ENCODE peak calls at places on chromosomes 12 and 14, in seven cellular contexts. One of them, this sample, is unnamed.

GRCh38 chr14:68675233-68675577 is 117.7 kb downstream of the ZFP36L1 start:
- DNase-seq in AG04450: no peak
- DNase-seq in cardiac muscle cell: no peak
- DNase-seq in Peyer's patch: no peak
- DNase-seq in esophagus squamous epithelium: no peak
- DNase-seq in mammary epithelial cell: peak
- DNase-seq in dorsolateral prefrontal cortex: no peak
- DNase-seq in this sample: no peak

GRCh38 chr14:93184391-93185332 is at the start of the genes LYSET and MOAP1:
- DNase-seq in cardiac muscle cell: peak
- DNase-seq in Peyer's patch: peak
- DNase-seq in AG04450: peak
- DNase-seq in esophagus squamous epithelium: peak
- DNase-seq in dorsolateral prefrontal cortex: peak
- DNase-seq in mammary epithelial cell: peak
- DNase-seq in this sample: peak

GRCh38 chr14:99148861-99149610 is 123.0 kb downstream of the BCL11B start:
- DNase-seq in AG04450: no peak
- DNase-seq in mammary epithelial cell: no peak
- DNase-seq in esophagus squamous epithelium: no peak
- DNase-seq in Peyer's patch: no peak
- DNase-seq in cardiac muscle cell: no peak
- DNase-seq in dorsolateral prefrontal cortex: no peak
- DNase-seq in this sample: no peak

GRCh38 chr14:34489324-34489723 is 27.3 kb upstream of the SPTSSA start:
- DNase-seq in dorsolateral prefrontal cortex: no peak
- DNase-seq in cardiac muscle cell: no peak
- DNase-seq in AG04450: no peak
- DNase-seq in Peyer's patch: no peak
- DNase-seq in esophagus squamous epithelium: no peak
- DNase-seq in mammary epithelial cell: peak
- DNase-seq in this sample: no peak

GRCh38 chr12:58564721-58565120 is 355.6 kb downstream of the LRIG3 start:
- DNase-seq in esophagus squamous epithelium: no peak
- DNase-seq in dorsolateral prefrontal cortex: no peak
- DNase-seq in mammary epithelial cell: no peak
- DNase-seq in AG04450: peak
- DNase-seq in cardiac muscle cell: no peak
- DNase-seq in Peyer's patch: no peak
- DNase-seq in this sample: peak

GRCh38 chr14:80390911-80391310 is 179.6 kb upstream of the DIO2 start:
- DNase-seq in dorsolateral prefrontal cortex: no peak
- DNase-seq in mammary epithelial cell: peak
- DNase-seq in esophagus squamous epithelium: no peak
- DNase-seq in cardiac muscle cell: no peak
- DNase-seq in AG04450: no peak
- DNase-seq in Peyer's patch: no peak
- DNase-seq in this sample: peak

GRCh38 chr12:118377891-118378470 is 1.6 kb downstream of the SUDS3 start:
- DNase-seq in Peyer's patch: peak
- DNase-seq in mammary epithelial cell: peak
- DNase-seq in dorsolateral prefrontal cortex: peak
- DNase-seq in AG04450: no peak
- DNase-seq in esophagus squamous epithelium: no peak
- DNase-seq in cardiac muscle cell: peak
- DNase-seq in this sample: peak

GRCh38 chr14:32252030-32252670 is 49.1 kb upstream of the RNU6-8 start:
- DNase-seq in dorsolateral prefrontal cortex: peak
- DNase-seq in Peyer's patch: no peak
- DNase-seq in cardiac muscle cell: peak
- DNase-seq in AG04450: peak
- DNase-seq in mammary epithelial cell: peak
- DNase-seq in esophagus squamous epithelium: no peak
- DNase-seq in this sample: peak

GRCh38 chr14:23327947-23328744 is 6.9 kb downstream of the PABPN1 start:
- DNase-seq in dorsolateral prefrontal cortex: peak
- DNase-seq in cardiac muscle cell: peak
- DNase-seq in AG04450: peak
- DNase-seq in Peyer's patch: no peak
- DNase-seq in mammary epithelial cell: peak
- DNase-seq in esophagus squamous epithelium: no peak
- DNase-seq in this sample: peak

GRCh38 chr14:31357279-31357678 is 63.1 kb downstream of the HEATR5A start:
- DNase-seq in AG04450: no peak
- DNase-seq in mammary epithelial cell: no peak
- DNase-seq in cardiac muscle cell: no peak
- DNase-seq in esophagus squamous epithelium: no peak
- DNase-seq in Peyer's patch: no peak
- DNase-seq in dorsolateral prefrontal cortex: no peak
- DNase-seq in this sample: no peak

GRCh38 chr14:65958664-65959562 is 527.3 kb upstream of the CCDC196 start:
- DNase-seq in mammary epithelial cell: no peak
- DNase-seq in cardiac muscle cell: peak
- DNase-seq in AG04450: no peak
- DNase-seq in dorsolateral prefrontal cortex: no peak
- DNase-seq in Peyer's patch: no peak
- DNase-seq in esophagus squamous epithelium: no peak
- DNase-seq in this sample: no peak

GRCh38 chr12:67193705-67194104 is 75.5 kb upstream of the CAND1 start:
- DNase-seq in mammary epithelial cell: peak
- DNase-seq in cardiac muscle cell: peak
- DNase-seq in dorsolateral prefrontal cortex: no peak
- DNase-seq in AG04450: no peak
- DNase-seq in esophagus squamous epithelium: no peak
- DNase-seq in Peyer's patch: no peak
- DNase-seq in this sample: peak

GRCh38 chr12:12964255-12964654 is 12.3 kb upstream of the GPRC5D start:
- DNase-seq in esophagus squamous epithelium: no peak
- DNase-seq in Peyer's patch: no peak
- DNase-seq in cardiac muscle cell: no peak
- DNase-seq in dorsolateral prefrontal cortex: no peak
- DNase-seq in mammary epithelial cell: no peak
- DNase-seq in AG04450: no peak
- DNase-seq in this sample: no peak

GRCh38 chr14:77663289-77663688 is 44.5 kb downstream of the ALKBH1 start:
- DNase-seq in Peyer's patch: no peak
- DNase-seq in cardiac muscle cell: no peak
- DNase-seq in esophagus squamous epithelium: no peak
- DNase-seq in AG04450: no peak
- DNase-seq in mammary epithelial cell: peak
- DNase-seq in dorsolateral prefrontal cortex: no peak
- DNase-seq in this sample: no peak

GRCh38 chr12:52806821-52807543 is 6.9 kb downstream of the KRT4 start:
- DNase-seq in AG04450: no peak
- DNase-seq in mammary epithelial cell: no peak
- DNase-seq in Peyer's patch: no peak
- DNase-seq in dorsolateral prefrontal cortex: no peak
- DNase-seq in esophagus squamous epithelium: no peak
- DNase-seq in cardiac muscle cell: no peak
- DNase-seq in this sample: no peak

GRCh38 chr14:90808759-90809529 is 7.3 kb downstream of the TTC7B start:
- DNase-seq in dorsolateral prefrontal cortex: no peak
- DNase-seq in Peyer's patch: no peak
- DNase-seq in AG04450: no peak
- DNase-seq in esophagus squamous epithelium: no peak
- DNase-seq in mammary epithelial cell: no peak
- DNase-seq in cardiac muscle cell: no peak
- DNase-seq in this sample: peak

GRCh38 chr12:47033081-47033480 is 46.3 kb upstream of the PCED1B start:
- DNase-seq in Peyer's patch: no peak
- DNase-seq in mammary epithelial cell: peak
- DNase-seq in dorsolateral prefrontal cortex: no peak
- DNase-seq in esophagus squamous epithelium: no peak
- DNase-seq in cardiac muscle cell: no peak
- DNase-seq in AG04450: no peak
- DNase-seq in this sample: no peak

GRCh38 chr12:116975779-116976393 is 65.1 kb downstream of the FBXW8 start:
- DNase-seq in mammary epithelial cell: no peak
- DNase-seq in cardiac muscle cell: no peak
- DNase-seq in Peyer's patch: no peak
- DNase-seq in AG04450: no peak
- DNase-seq in esophagus squamous epithelium: no peak
- DNase-seq in dorsolateral prefrontal cortex: no peak
- DNase-seq in this sample: peak

GRCh38 chr12:95715177-95715576 is 75.4 kb downstream of the NTN4 start:
- DNase-seq in dorsolateral prefrontal cortex: no peak
- DNase-seq in mammary epithelial cell: no peak
- DNase-seq in AG04450: no peak
- DNase-seq in Peyer's patch: no peak
- DNase-seq in cardiac muscle cell: no peak
- DNase-seq in esophagus squamous epithelium: no peak
- DNase-seq in this sample: no peak

GRCh38 chr12:64029013-64029857 is 184.7 kb downstream of the SRGAP1 start:
- DNase-seq in dorsolateral prefrontal cortex: no peak
- DNase-seq in esophagus squamous epithelium: no peak
- DNase-seq in cardiac muscle cell: no peak
- DNase-seq in AG04450: peak
- DNase-seq in mammary epithelial cell: no peak
- DNase-seq in Peyer's patch: no peak
- DNase-seq in this sample: peak

GRCh38 chr12:31833541-31833840 is 104.7 kb upstream of the AMN1 start:
- DNase-seq in dorsolateral prefrontal cortex: no peak
- DNase-seq in cardiac muscle cell: no peak
- DNase-seq in AG04450: no peak
- DNase-seq in esophagus squamous epithelium: no peak
- DNase-seq in Peyer's patch: no peak
- DNase-seq in mammary epithelial cell: no peak
- DNase-seq in this sample: no peak

GRCh38 chr12:31832740-31833540 is 104.1 kb upstream of the AMN1 start:
- DNase-seq in dorsolateral prefrontal cortex: no peak
- DNase-seq in cardiac muscle cell: no peak
- DNase-seq in AG04450: no peak
- DNase-seq in esophagus squamous epithelium: no peak
- DNase-seq in mammary epithelial cell: no peak
- DNase-seq in Peyer's patch: no peak
- DNase-seq in this sample: no peak

DNA sequence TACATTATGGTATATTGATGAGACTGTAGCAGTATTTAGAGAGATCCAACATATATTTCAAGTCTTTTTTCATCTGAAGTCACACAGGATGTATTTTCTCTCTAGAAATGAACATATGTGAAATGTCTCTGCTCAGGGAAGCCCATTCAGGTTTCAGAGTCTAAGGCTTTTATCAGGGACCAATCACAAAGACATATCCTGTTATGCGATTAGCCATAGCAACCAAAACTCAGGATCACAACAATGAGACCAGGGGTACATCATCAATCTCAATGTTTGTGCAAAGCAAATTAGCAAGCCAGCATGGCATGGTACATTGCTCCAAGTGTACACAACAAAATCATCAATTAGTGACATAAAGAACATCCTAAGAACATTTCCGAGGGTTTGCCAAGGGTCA is 99.2 kb upstream of the AMN1 start:
- DNase-seq in cardiac muscle cell: no peak
- DNase-seq in esophagus squamous epithelium: no peak
- DNase-seq in AG04450: no peak
- DNase-seq in mammary epithelial cell: no peak
- DNase-seq in Peyer's patch: no peak
- DNase-seq in dorsolateral prefrontal cortex: no peak
- DNase-seq in this sample: no peak
- TF ChIP-seq CTCF in cardiac muscle cell: no peak
- TF ChIP-seq CTCF in esophagus squamous epithelium: no peak
- TF ChIP-seq CTCF in AG04450: no peak
- TF ChIP-seq CTCF in mammary epithelial cell: no peak
- TF ChIP-seq CTCF in Peyer's patch: no peak
- TF ChIP-seq CTCF in dorsolateral prefrontal cortex: no peak
- TF ChIP-seq CTCF in this sample: no peak

DNA sequence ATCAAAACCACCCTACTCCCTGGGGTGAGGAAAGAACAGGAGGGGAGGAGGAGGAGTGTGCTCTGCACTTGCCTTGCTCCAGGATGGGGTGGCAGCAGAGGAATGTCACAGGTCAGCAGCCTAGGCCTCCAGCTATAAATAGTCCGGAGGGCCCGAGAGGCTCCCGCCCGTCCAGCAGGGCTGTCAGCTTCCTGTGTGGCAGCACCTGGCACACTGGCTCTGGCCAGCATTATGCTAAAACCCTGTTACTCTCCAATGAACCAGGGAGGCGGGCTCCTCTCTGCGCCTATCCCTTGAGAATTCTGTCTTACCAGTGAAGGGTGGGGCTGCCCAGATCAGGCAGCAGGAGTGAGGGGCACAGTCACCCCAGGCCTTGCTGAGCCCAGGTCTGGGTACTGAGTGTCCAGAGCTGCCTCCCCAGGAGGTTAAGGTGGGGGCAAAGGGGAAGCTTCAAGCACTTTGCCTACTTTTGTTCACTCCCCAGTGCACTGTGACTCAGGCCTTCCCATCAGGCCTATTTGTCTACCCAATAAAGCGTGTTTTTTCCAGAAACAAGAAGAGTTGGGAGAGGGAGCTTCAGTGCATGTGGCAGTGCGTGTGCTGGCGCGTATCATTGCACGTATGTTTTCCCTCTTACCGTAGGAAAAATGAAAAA is 1.1 kb upstream of the COX14 start:
- DNase-seq in Peyer's patch: peak
- DNase-seq in mammary epithelial cell: peak
- DNase-seq in AG04450: no peak
- DNase-seq in esophagus squamous epithelium: no peak
- DNase-seq in dorsolateral prefrontal cortex: no peak
- DNase-seq in cardiac muscle cell: peak
- DNase-seq in this sample: no peak
- H3K4me3 ChIP-seq in Peyer's patch: peak
- H3K4me3 ChIP-seq in mammary epithelial cell: no peak
- H3K4me3 ChIP-seq in AG04450: no peak
- H3K4me3 ChIP-seq in esophagus squamous epithelium: peak
- H3K4me3 ChIP-seq in dorsolateral prefrontal cortex: peak
- H3K4me3 ChIP-seq in cardiac muscle cell: no peak
- H3K4me3 ChIP-seq in this sample: peak

DNA sequence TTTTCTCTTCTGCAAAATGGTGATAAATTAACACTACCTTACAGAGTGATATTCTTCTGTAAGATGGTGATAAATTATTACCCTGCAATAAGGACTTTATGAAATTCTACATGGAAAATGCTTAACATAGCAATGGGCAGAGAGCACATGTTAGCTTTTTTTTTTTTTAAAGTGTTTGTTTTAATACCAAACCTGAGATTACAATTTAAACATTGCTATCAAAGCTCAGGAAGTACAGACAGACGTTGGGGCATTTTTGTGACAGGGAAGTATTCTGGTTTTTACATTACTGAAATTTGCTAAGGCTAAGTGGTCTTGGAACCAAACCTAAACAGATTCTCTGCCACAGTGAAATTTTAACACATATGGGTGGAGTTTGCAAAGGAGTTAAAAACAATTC is 133.1 kb downstream of the FGD4 start:
- DNase-seq in esophagus squamous epithelium: no peak
- DNase-seq in cardiac muscle cell: no peak
- DNase-seq in dorsolateral prefrontal cortex: no peak
- DNase-seq in Peyer's patch: no peak
- DNase-seq in mammary epithelial cell: no peak
- DNase-seq in AG04450: no peak
- DNase-seq in this sample: no peak
- H3K27ac ChIP-seq in esophagus squamous epithelium: no peak
- H3K27ac ChIP-seq in cardiac muscle cell: no peak
- H3K27ac ChIP-seq in dorsolateral prefrontal cortex: no peak
- H3K27ac ChIP-seq in Peyer's patch: no peak
- H3K27ac ChIP-seq in mammary epithelial cell: no peak
- H3K27ac ChIP-seq in AG04450: no peak
- H3K27ac ChIP-seq in this sample: no peak

DNA sequence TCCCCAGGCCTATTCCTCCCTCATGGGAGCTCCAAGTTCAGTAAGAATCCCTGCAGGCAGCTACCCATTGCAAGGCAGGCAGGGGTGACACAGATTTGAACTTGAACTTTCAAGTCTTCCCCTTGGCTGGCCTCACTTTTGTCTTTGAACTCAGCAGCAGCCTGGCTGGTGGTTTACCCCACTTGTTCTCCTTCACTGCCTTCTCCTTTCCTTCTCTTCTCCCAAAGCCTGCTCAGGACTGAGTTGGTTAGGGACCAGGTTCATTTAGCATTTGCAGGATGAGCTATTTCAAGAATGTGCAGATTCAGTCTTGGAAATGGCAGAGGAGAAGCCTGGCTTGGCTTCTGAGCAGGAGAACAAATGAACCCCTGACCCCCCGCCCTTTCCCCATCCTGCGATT is 67.7 kb upstream of the TBX3 start:
- DNase-seq in mammary epithelial cell: no peak
- DNase-seq in AG04450: no peak
- DNase-seq in cardiac muscle cell: no peak
- DNase-seq in Peyer's patch: no peak
- DNase-seq in esophagus squamous epithelium: no peak
- DNase-seq in dorsolateral prefrontal cortex: no peak
- DNase-seq in this sample: no peak
- TF ChIP-seq CTCF in mammary epithelial cell: no peak
- TF ChIP-seq CTCF in AG04450: no peak
- TF ChIP-seq CTCF in cardiac muscle cell: no peak
- TF ChIP-seq CTCF in Peyer's patch: no peak
- TF ChIP-seq CTCF in esophagus squamous epithelium: no peak
- TF ChIP-seq CTCF in dorsolateral prefrontal cortex: no peak
- TF ChIP-seq CTCF in this sample: no peak